ENCODE peak calls at places on chromosomes 5 and 9, in seven cellular contexts. One of them, this sample, is unnamed.

GRCh38 chr5:135230326-135230925 is 168.6 kb downstream of the MACROH2A1 start:
- DNase-seq in lung: peak; percentile 69
- DNase-seq in HAP-1: no peak
- DNase-seq in uterus: peak; percentile 70
- DNase-seq in left lung: peak; percentile 84
- DNase-seq in mammary epithelial cell: no peak
- DNase-seq in tibial nerve: peak; percentile 32
- DNase-seq in this sample: no peak

GRCh38 chr9:86534572-86535258 is 180.5 kb upstream of the TUT7 start:
- DNase-seq in HAP-1: no peak
- DNase-seq in lung: no peak
- DNase-seq in left lung: no peak
- DNase-seq in tibial nerve: no peak
- DNase-seq in uterus: no peak
- DNase-seq in mammary epithelial cell: no peak
- DNase-seq in this sample: no peak

GRCh38 chr5:162786234-162786633 is 651.2 kb upstream of the CCNG1 start:
- DNase-seq in HAP-1: no peak
- DNase-seq in tibial nerve: no peak
- DNase-seq in lung: no peak
- DNase-seq in left lung: no peak
- DNase-seq in mammary epithelial cell: no peak
- DNase-seq in uterus: no peak
- DNase-seq in this sample: no peak

GRCh38 chr9:10080012-10080411 is 532.8 kb downstream of the PTPRD start:
- DNase-seq in HAP-1: no peak
- DNase-seq in uterus: no peak
- DNase-seq in tibial nerve: no peak
- DNase-seq in left lung: no peak
- DNase-seq in mammary epithelial cell: no peak
- DNase-seq in lung: no peak
- DNase-seq in this sample: no peak

GRCh38 chr9:112002131-112002846 is 105.7 kb downstream of the UGCG start:
- DNase-seq in uterus: no peak
- DNase-seq in HAP-1: no peak
- DNase-seq in mammary epithelial cell: no peak
- DNase-seq in lung: no peak
- DNase-seq in tibial nerve: no peak
- DNase-seq in left lung: no peak
- DNase-seq in this sample: no peak

GRCh38 chr9:15642369-15642962 is 89.6 kb downstream of the CCDC171 start:
- DNase-seq in uterus: no peak
- DNase-seq in mammary epithelial cell: peak; percentile 24
- DNase-seq in lung: no peak
- DNase-seq in tibial nerve: no peak
- DNase-seq in HAP-1: no peak
- DNase-seq in left lung: no peak
- DNase-seq in this sample: no peak

GRCh38 chr9:137544176-137544755 is 5.9 kb downstream of the PNPLA7 start:
- DNase-seq in uterus: no peak
- DNase-seq in HAP-1: no peak
- DNase-seq in mammary epithelial cell: no peak
- DNase-seq in left lung: no peak
- DNase-seq in tibial nerve: no peak
- DNase-seq in lung: no peak
- DNase-seq in this sample: no peak

GRCh38 chr9:84781431-84781830 is 111.9 kb downstream of the NTRK2 start:
- DNase-seq in uterus: no peak
- DNase-seq in tibial nerve: peak; percentile 38
- DNase-seq in left lung: no peak
- DNase-seq in mammary epithelial cell: peak; percentile 13
- DNase-seq in HAP-1: peak; percentile 28
- DNase-seq in lung: no peak
- DNase-seq in this sample: no peak

GRCh38 chr5:91441082-91441481 is 58.0 kb upstream of the ARRDC3 start:
- DNase-seq in left lung: no peak
- DNase-seq in uterus: no peak
- DNase-seq in lung: no peak
- DNase-seq in tibial nerve: no peak
- DNase-seq in mammary epithelial cell: no peak
- DNase-seq in HAP-1: no peak
- DNase-seq in this sample: no peak

GRCh38 chr9:82252116-82252515 is 263.5 kb downstream of the SPATA31D1 start:
- DNase-seq in left lung: no peak
- DNase-seq in tibial nerve: no peak
- DNase-seq in HAP-1: no peak
- DNase-seq in uterus: no peak
- DNase-seq in lung: no peak
- DNase-seq in mammary epithelial cell: no peak
- DNase-seq in this sample: no peak

GRCh38 chr5:83714780-83715179 is 5.9 kb downstream of the HAPLN1 start:
- DNase-seq in uterus: no peak
- DNase-seq in HAP-1: no peak
- DNase-seq in mammary epithelial cell: no peak
- DNase-seq in tibial nerve: no peak
- DNase-seq in lung: no peak
- DNase-seq in left lung: no peak
- DNase-seq in this sample: no peak

GRCh38 chr9:117145811-117146490 is 268.9 kb downstream of the ASTN2 start:
- DNase-seq in left lung: no peak
- DNase-seq in uterus: no peak
- DNase-seq in tibial nerve: no peak
- DNase-seq in lung: no peak
- DNase-seq in HAP-1: no peak
- DNase-seq in mammary epithelial cell: no peak
- DNase-seq in this sample: no peak

GRCh38 chr9:115615821-115616665 is 498.1 kb upstream of the TNC start:
- DNase-seq in left lung: no peak
- DNase-seq in tibial nerve: no peak
- DNase-seq in uterus: no peak
- DNase-seq in mammary epithelial cell: peak; percentile 96
- DNase-seq in lung: no peak
- DNase-seq in HAP-1: no peak
- DNase-seq in this sample: no peak

GRCh38 chr5:68770566-68770965 is 323.2 kb upstream of the SLC30A5 start:
- DNase-seq in left lung: no peak
- DNase-seq in uterus: no peak
- DNase-seq in mammary epithelial cell: no peak
- DNase-seq in lung: no peak
- DNase-seq in tibial nerve: no peak
- DNase-seq in HAP-1: no peak
- DNase-seq in this sample: no peak

GRCh38 chr5:39713224-39713911 is 288.6 kb upstream of the DAB2 start:
- DNase-seq in tibial nerve: peak; percentile 15
- DNase-seq in uterus: no peak
- DNase-seq in HAP-1: no peak
- DNase-seq in left lung: no peak
- DNase-seq in lung: no peak
- DNase-seq in mammary epithelial cell: no peak
- DNase-seq in this sample: no peak

GRCh38 chr5:37435261-37435660 is 56.1 kb downstream of the WDR70 start:
- DNase-seq in HAP-1: no peak
- DNase-seq in mammary epithelial cell: no peak
- DNase-seq in uterus: no peak
- DNase-seq in lung: no peak
- DNase-seq in left lung: no peak
- DNase-seq in tibial nerve: no peak
- DNase-seq in this sample: no peak

GRCh38 chr5:14305045-14305444 is 161.9 kb downstream of the TRIO start:
- DNase-seq in lung: no peak
- DNase-seq in mammary epithelial cell: peak; percentile 80
- DNase-seq in left lung: no peak
- DNase-seq in tibial nerve: no peak
- DNase-seq in HAP-1: no peak
- DNase-seq in uterus: no peak
- DNase-seq in this sample: no peak

DNA sequence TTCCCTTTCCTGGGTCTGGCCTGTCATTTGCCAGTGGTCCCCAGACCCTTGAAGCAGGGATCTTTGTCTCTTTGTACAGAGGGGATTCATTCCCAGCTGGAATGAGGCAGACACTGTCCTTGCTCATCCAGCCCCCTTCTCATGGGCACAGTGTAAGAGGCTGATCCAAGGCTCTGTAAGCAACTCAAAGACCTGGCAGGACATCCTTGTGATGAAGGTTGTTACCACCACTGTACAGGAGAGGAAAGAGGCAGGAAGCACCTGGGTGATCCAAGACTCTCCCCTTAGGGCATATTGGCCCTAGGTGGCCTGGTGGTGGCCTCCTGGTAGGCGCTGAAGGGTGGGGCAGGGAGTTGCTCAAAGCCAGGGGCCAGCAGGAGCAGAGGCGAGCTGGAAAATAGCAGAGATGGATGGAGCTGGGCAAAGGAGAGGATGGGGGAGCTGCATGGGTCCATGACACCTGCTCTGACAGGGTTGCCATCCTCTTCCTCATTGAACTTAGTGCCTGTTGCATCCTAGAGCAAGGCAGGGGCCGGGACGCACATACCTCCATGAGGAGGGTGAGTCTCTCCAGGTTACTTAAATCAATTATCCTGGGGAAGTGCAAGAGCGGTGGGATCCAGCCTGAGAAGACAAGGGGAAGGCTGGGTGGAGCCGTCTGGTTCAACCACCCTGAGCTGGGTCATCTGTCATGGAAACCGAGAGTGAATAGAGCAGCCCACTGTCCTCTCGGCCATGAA is 9.8 kb upstream of the GADD45G start:
- DNase-seq in uterus: no peak
- DNase-seq in tibial nerve: no peak
- DNase-seq in mammary epithelial cell: no peak
- DNase-seq in HAP-1: no peak
- DNase-seq in left lung: no peak
- DNase-seq in lung: peak; percentile 16
- DNase-seq in this sample: no peak
- H3K4me3 ChIP-seq in uterus: no peak overlapping the region
- H3K4me3 ChIP-seq in tibial nerve: no peak overlapping the region
- H3K4me3 ChIP-seq in mammary epithelial cell: no peak overlapping the region
- H3K4me3 ChIP-seq in HAP-1: no peak overlapping the region
- H3K4me3 ChIP-seq in left lung: no peak overlapping the region
- H3K4me3 ChIP-seq in lung: no peak overlapping the region
- H3K4me3 ChIP-seq in this sample: no peak overlapping the region

GRCh38 chr5:132277971-132278964 is 15.9 kb upstream of the SLC22A4 start:
- DNase-seq in mammary epithelial cell: no peak
- DNase-seq in HAP-1: no peak
- DNase-seq in uterus: peak; percentile 10
- DNase-seq in lung: no peak
- DNase-seq in tibial nerve: no peak
- DNase-seq in left lung: no peak
- DNase-seq in this sample: no peak
- H3K4me1 ChIP-seq in mammary epithelial cell: no peaks in the 10 kb centered on the region
- H3K4me1 ChIP-seq in HAP-1: no peaks in the 10 kb centered on the region
- H3K4me1 ChIP-seq in uterus: no peaks in the 10 kb centered on the region
- H3K4me1 ChIP-seq in lung: no peaks in the 10 kb centered on the region
- H3K4me1 ChIP-seq in tibial nerve: no peaks in the 10 kb centered on the region
- H3K4me1 ChIP-seq in left lung: peaks cover 8% of the 10 kb centered on the region
- H3K4me1 ChIP-seq in this sample: no peaks in the 10 kb centered on the region

GRCh38 chr9:123287639-123288038 is 19.3 kb upstream of the STRBP start:
- DNase-seq in lung: no peak
- DNase-seq in HAP-1: no peak
- DNase-seq in mammary epithelial cell: no peak
- DNase-seq in tibial nerve: no peak
- DNase-seq in left lung: no peak
- DNase-seq in uterus: no peak
- DNase-seq in this sample: no peak
- H3K36me3 ChIP-seq in lung: no peaks in the 10 kb centered on the region
- H3K36me3 ChIP-seq in HAP-1: no peaks in the 10 kb centered on the region
- H3K36me3 ChIP-seq in mammary epithelial cell: no peaks in the 10 kb centered on the region
- H3K36me3 ChIP-seq in tibial nerve: no peaks in the 10 kb centered on the region
- H3K36me3 ChIP-seq in left lung: no peaks in the 10 kb centered on the region
- H3K36me3 ChIP-seq in uterus: no peaks in the 10 kb centered on the region
- H3K36me3 ChIP-seq in this sample: no peaks in the 10 kb centered on the region

DNA sequence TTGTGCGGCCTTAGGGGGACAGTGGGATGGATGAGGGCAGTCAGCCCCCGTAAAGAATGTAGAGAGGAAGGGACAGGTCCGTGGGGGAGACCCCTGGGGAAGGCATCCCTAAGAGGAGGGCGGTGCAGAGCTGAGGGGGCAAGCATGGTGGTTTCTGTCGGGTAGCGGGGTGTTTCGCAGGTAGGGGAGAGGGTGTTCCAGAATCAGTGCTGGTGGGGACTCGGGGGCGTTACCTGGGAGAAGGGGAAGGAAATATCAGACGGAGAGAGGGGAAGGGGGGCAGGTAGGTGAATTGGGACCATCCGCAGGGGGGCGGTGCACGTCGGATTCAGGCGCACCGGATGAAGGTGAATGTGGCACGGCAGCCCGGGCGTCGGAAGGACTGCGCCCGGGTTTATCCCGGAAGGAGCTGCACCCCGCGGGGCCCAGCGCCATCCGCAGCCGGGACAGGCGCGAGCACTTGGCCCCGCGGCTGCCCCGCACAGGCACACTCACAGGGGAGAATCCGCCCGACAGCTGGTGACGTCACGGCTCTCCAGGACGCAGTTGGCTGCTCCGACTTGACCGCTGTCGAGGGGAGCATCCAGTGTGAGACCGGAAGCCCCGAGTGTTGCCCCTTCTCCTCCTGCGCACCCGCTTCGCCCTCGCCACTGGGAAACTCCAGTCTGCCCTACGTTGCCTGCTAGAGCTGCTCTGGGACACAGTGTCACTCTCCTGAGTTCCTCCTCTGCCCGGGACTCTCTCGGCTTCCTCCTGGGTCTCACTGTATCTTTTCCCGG is 1.3 kb downstream of the CD72 start:
- DNase-seq in mammary epithelial cell: peak; percentile 40
- DNase-seq in lung: peak; percentile 73
- DNase-seq in tibial nerve: peak; percentile 44
- DNase-seq in uterus: peak; percentile 64
- DNase-seq in HAP-1: peak; percentile 35
- DNase-seq in left lung: peak; percentile 93
- DNase-seq in this sample: peak; percentile 40
- H3K4me3 ChIP-seq in mammary epithelial cell: peak overlapping the region; percentile 17
- H3K4me3 ChIP-seq in lung: peak overlapping the region; percentile 18
- H3K4me3 ChIP-seq in tibial nerve: peak overlapping the region; percentile 36
- H3K4me3 ChIP-seq in uterus: peak overlapping the region; percentile 34
- H3K4me3 ChIP-seq in HAP-1: no peak overlapping the region
- H3K4me3 ChIP-seq in left lung: peak overlapping the region; percentile 19
- H3K4me3 ChIP-seq in this sample: peak overlapping the region; percentile 28

DNA sequence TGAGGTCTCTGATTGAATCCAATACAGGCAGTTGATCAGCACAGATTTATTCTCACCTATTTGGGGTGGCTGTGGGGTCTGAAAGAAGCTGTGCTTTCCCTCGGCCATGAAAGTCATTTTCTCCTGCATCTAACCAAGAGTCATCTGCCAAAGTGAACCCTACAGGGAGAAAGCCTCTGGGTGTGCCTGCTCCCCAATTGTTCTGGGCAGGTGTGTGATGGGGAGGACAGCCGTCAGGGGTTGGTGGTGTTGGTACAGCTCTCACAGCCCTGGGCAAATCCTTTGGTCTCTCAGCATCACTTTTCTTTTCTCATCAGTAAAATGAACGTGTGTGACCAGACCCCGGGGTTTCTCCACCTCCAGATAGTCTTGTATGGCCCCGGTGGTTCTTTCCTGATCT is 2.5 kb downstream of the PHF2 start:
- DNase-seq in HAP-1: no peak
- DNase-seq in uterus: no peak
- DNase-seq in lung: no peak
- DNase-seq in left lung: no peak
- DNase-seq in mammary epithelial cell: no peak
- DNase-seq in tibial nerve: no peak
- DNase-seq in this sample: no peak
- H3K4me1 ChIP-seq in HAP-1: peaks cover 15% of the 10 kb centered on the region
- H3K4me1 ChIP-seq in uterus: peaks cover 11% of the 10 kb centered on the region
- H3K4me1 ChIP-seq in lung: peaks cover 10% of the 10 kb centered on the region
- H3K4me1 ChIP-seq in left lung: peaks cover 71% of the 10 kb centered on the region
- H3K4me1 ChIP-seq in mammary epithelial cell: peaks cover 18% of the 10 kb centered on the region
- H3K4me1 ChIP-seq in tibial nerve: no peaks in the 10 kb centered on the region
- H3K4me1 ChIP-seq in this sample: peaks cover 50% of the 10 kb centered on the region

This sample was measured in pancreas.